ENCODE peak calls at places on chromosome 19, in nine cellular contexts. V is fibroblast of the aortic adventitia; Q is astrocyte of the cerebellum; P is HFFc6; Z is AG04449; W is WTC11; K is heart left ventricle; F is AG10803; H is CD4-positive, alpha-beta T cell. U is an unnamed sample.

GRCh38 chr19:15320118-15320517 is 12.2 kb downstream of the BRD4 start:
- DNase-seq in Q (no peak), W (no peak), V (peak), F (peak), Z (no peak), K (no peak), H (no peak), P (peak), U (no peak)

GRCh38 chr19:41029524-41030432 is 38.7 kb downstream of the CYP2B6 start:
- DNase-seq in W (no peak), Z (no peak), V (no peak), P (no peak), F (no peak), H (no peak), Q (no peak), K (no peak), U (no peak)

GRCh38 chr19:12993562-12993961 is 1.7 kb upstream of the NFIX start:
- DNase-seq in F (no peak), K (no peak), P (no peak), V (no peak), Q (no peak), Z (no peak), W (no peak), H (no peak), U (no peak)

GRCh38 chr19:33374406-33374703 is 846 bp downstream of the CEBPG start:
- DNase-seq in V (peak), H (no peak), F (peak), W (no peak), Q (no peak), P (no peak), K (no peak), Z (no peak), U (no peak)

GRCh38 chr19:12544401-12544876 is 6.8 kb downstream of the ZNF564 start:
- DNase-seq in H (no peak), V (peak), P (no peak), K (no peak), F (no peak), Z (no peak), W (no peak), Q (no peak), U (no peak)

GRCh38 chr19:52809801-52810200 is 11.6 kb downstream of the ZNF28 start:
- DNase-seq in Q (no peak), V (no peak), K (no peak), W (no peak), Z (no peak), F (no peak), H (no peak), P (no peak), U (no peak)

GRCh38 chr19:39704181-39705044 is at the start of gene LGALS14:
- DNase-seq in W (no peak), Q (no peak), V (no peak), K (no peak), H (no peak), Z (no peak), F (no peak), P (no peak), U (no peak)

GRCh38 chr19:39679056-39679790 is 23.5 kb downstream of the LGALS16 start:
- DNase-seq in H (peak), V (peak), K (no peak), Z (no peak), W (no peak), F (no peak), P (no peak), Q (no peak), U (no peak)

GRCh38 chr19:53394522-53394973 is 401 bp upstream of the ZNF765 start:
- DNase-seq in H (no peak), Z (no peak), Q (no peak), V (no peak), P (no peak), F (peak), K (peak), W (peak), U (peak)

GRCh38 chr19:21851596-21852345 is 15.8 kb upstream of the ZNF43 start:
- DNase-seq in Z (peak), K (peak), W (peak), V (peak), Q (peak), H (peak), P (peak), F (peak), U (peak)

GRCh38 chr19:16285769-16286564 is 38.7 kb upstream of the KLF2 start:
- DNase-seq in Q (peak), V (no peak), K (no peak), H (no peak), P (no peak), F (no peak), Z (no peak), W (no peak), U (no peak)

GRCh38 chr19:6740589-6741348 is 1.3 kb downstream of the TRIP10 start:
- DNase-seq in Z (no peak), H (no peak), Q (no peak), W (peak), K (peak), P (no peak), F (peak), V (no peak), U (peak)

GRCh38 chr19:55451522-55452380 is 8.7 kb upstream of the SHISA7 start:
- DNase-seq in Z (no peak), Q (no peak), W (no peak), V (no peak), H (no peak), K (no peak), F (no peak), P (no peak), U (no peak)

GRCh38 chr19:44113784-44114390 is 688 bp downstream of the ZNF225 start:
- DNase-seq in W (no peak), Q (no peak), Z (no peak), F (no peak), H (no peak), P (no peak), K (peak), V (peak), U (no peak)

GRCh38 chr19:15466851-15467733 is 2.7 kb upstream of the RASAL3 start:
- DNase-seq in P (peak), Q (no peak), W (no peak), V (peak), F (peak), Z (no peak), K (no peak), H (peak), U (no peak)

GRCh38 chr19:31344403-31344802 is 4.8 kb downstream of the TSHZ3 start:
- DNase-seq in F (no peak), Q (no peak), P (no peak), W (no peak), H (no peak), K (no peak), V (no peak), Z (no peak), U (no peak)

GRCh38 chr19:21498651-21499050 is 6.8 kb upstream of the ZNF429 start:
- DNase-seq in F (no peak), H (no peak), Q (no peak), K (no peak), W (no peak), P (no peak), V (no peak), Z (no peak), U (no peak)

GRCh38 chr19:32351807-32352630 is 6.6 kb downstream of the ZNF507 start:
- DNase-seq in W (no peak), Z (no peak), V (peak), F (peak), P (peak), K (no peak), H (no peak), Q (peak), U (no peak)

GRCh38 chr19:21023901-21024300 is 3.4 kb downstream of the ZNF430 start:
- DNase-seq in V (peak), P (peak), Z (no peak), Q (no peak), K (no peak), H (no peak), F (peak), W (no peak), U (no peak)

GRCh38 chr19:10142701-10143375 is 23.1 kb upstream of the EIF3G start:
- DNase-seq in W (no peak), F (no peak), Z (no peak), P (no peak), V (no peak), K (no peak), H (peak), Q (no peak), U (no peak)

GRCh38 chr19:34996978-34997640 is 3.0 kb upstream of the GRAMD1A start:
- DNase-seq in H (no peak), P (no peak), K (no peak), F (no peak), Q (no peak), W (no peak), V (no peak), Z (no peak), U (no peak)

GRCh38 chr19:23991170-23991569 is 76.5 kb downstream of the ZNF726 start:
- DNase-seq in W (no peak), H (no peak), Z (no peak), V (peak), K (no peak), Q (no peak), F (no peak), P (no peak), U (no peak)

GRCh38 chr19:17255150-17255621 is 9.4 kb downstream of the USHBP1 start:
- DNase-seq in W (no peak), Q (no peak), K (no peak), H (no peak), V (no peak), P (no peak), F (no peak), Z (no peak), U (no peak)

GRCh38 chr19:10087296-10088061 is 1.4 kb downstream of the SHFL start:
- DNase-seq in V (no peak), K (no peak), H (no peak), Z (no peak), Q (no peak), W (no peak), F (no peak), P (no peak), U (no peak)

GRCh38 chr19:16363133-16363851 is 38.7 kb downstream of the KLF2 start:
- DNase-seq in Z (no peak), H (no peak), P (no peak), Q (no peak), F (no peak), K (no peak), W (no peak), V (no peak), U (no peak)

GRCh38 chr19:38617764-38618589 is at the start of gene MAP4K1:
- DNase-seq in H (peak), P (no peak), Q (no peak), K (peak), V (no peak), F (no peak), Z (no peak), W (peak), U (peak)

GRCh38 chr19:34963531-34964406 is at the start of gene ZNF792:
- DNase-seq in Z (no peak), Q (no peak), V (peak), W (peak), P (peak), K (peak), F (peak), H (peak), U (peak)

GRCh38 chr19:38975214-38975860 is at the start of gene FBXO17:
- DNase-seq in V (peak), P (peak), W (peak), H (no peak), K (peak), Q (no peak), Z (no peak), F (peak), U (peak)

GRCh38 chr19:57887195-57887941 is 1.5 kb downstream of the ZNF814 start:
- DNase-seq in H (no peak), Q (no peak), F (no peak), Z (no peak), V (peak), P (no peak), K (no peak), W (peak), U (no peak)

GRCh38 chr19:57888107-57888493 is 737 bp downstream of the ZNF814 start:
- DNase-seq in Q (no peak), V (no peak), Z (no peak), H (no peak), F (no peak), K (no peak), W (no peak), P (no peak), U (no peak)

GRCh38 chr19:57886046-57886445 is 2.8 kb downstream of the ZNF814 start:
- DNase-seq in Q (no peak), W (no peak), V (no peak), P (no peak), K (no peak), Z (no peak), F (no peak), H (no peak), U (no peak)

DNA sequence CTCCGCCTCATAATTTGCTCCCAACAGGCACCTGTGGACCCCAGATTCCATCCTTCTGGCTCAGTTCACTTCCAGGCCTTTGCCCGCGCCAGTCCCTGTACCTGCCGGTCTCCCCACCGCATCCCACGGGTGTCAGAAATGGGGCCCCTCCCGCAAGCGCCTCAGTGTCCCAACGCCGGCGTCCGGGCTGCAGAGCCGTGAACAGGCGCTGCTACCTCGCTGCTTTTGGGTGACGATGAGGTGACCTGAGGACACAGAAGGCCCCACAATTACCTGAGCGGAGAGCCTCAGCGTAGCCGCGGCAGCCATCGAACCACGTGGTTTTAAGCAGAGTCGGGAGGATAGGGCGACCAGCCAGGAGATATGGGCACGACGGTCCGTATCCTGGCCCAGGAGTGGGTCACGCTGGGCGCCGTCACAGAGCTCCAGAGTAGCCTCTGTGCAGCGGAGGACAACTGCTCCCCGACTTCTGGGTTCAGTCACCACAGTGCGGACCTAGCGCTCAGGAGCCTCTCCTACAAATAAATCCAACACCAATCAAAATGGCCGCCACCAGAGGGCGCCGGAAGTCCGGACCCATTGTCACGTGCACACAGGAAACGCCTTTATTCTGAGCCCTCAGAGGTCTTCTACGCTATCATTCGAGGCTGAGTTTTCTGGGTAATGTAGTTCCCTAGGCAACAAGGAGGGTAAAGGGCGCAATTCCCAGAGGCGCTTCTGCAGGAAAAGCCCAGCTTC is at the start of gene ZNF814:
- DNase-seq in Q (peak), V (peak), W (peak), H (peak), K (peak), Z (peak), F (peak), P (peak), U (peak)
- TF ChIP-seq CTCF in Q (no peak), V (peak), W (peak), H (peak), K (peak), Z (peak), F (peak), P (peak), U (peak)

GRCh38 chr19:4208385-4209094 is 20.8 kb upstream of the EBI3 start:
- DNase-seq in V (no peak), Q (no peak), W (no peak), Z (no peak), F (no peak), P (peak), K (no peak), H (no peak), U (no peak)
- TF ChIP-seq CTCF in V (peak), Q (peak), W (no peak), Z (peak), F (peak), P (peak), K (peak), H (peak), U (peak)

GRCh38 chr19:18996351-18996750 is 37.0 kb downstream of the SUGP2 start:
- DNase-seq in K (no peak), F (no peak), W (no peak), Q (no peak), V (no peak), P (no peak), Z (no peak), H (no peak), U (no peak)
- TF ChIP-seq CTCF in K (no peak), F (no peak), W (no peak), Q (no peak), V (no peak), P (no peak), Z (no peak), H (no peak), U (no peak)

DNA sequence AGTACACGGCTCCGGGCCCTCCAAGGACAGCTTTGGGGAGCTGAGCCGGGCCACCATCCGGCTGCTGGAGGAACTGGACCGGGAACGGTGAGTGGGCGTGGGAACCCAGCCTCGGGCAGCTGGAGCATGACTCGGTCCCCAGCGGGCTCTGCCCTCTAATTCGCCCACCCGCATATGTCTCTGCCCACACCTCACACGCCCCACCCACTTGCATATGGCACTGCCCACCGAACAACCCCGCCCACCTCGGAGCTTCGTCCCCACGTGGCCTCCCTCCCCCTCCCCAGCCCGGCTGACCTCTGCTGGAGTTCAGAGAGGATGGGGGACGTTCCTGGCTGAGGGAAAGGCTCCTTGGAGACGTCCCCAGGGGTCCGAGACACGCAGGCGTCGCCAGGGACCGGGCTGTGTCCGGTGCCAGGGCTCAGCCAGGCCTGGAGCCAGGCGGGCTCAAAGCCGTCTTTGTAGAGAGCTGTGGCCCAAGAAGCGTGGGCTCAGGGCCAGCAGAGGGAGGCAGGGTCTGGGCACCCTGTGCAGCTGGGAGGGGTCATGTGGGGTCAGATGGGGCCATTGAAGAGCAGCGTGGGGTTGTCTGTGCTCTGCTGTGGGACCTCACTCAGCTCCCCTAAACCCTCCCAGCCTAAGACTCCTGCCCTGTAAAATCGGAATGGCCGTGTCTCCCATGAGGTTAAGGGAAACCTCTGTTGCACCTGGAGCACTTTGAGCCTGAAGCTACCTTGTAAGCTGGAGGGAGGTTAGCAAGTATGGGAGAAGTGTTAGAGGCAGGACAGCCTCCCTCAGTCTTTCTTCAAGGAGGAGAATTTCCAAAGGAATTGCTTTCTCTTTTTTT is 3.8 kb downstream of the APC2 start:
- DNase-seq in W (no peak), Z (no peak), H (no peak), V (no peak), Q (no peak), K (no peak), F (peak), P (no peak), U (no peak)
- TF ChIP-seq CTCF in W (no peak), Z (no peak), H (no peak), V (peak), Q (peak), K (no peak), F (no peak), P (no peak), U (no peak)

DNA sequence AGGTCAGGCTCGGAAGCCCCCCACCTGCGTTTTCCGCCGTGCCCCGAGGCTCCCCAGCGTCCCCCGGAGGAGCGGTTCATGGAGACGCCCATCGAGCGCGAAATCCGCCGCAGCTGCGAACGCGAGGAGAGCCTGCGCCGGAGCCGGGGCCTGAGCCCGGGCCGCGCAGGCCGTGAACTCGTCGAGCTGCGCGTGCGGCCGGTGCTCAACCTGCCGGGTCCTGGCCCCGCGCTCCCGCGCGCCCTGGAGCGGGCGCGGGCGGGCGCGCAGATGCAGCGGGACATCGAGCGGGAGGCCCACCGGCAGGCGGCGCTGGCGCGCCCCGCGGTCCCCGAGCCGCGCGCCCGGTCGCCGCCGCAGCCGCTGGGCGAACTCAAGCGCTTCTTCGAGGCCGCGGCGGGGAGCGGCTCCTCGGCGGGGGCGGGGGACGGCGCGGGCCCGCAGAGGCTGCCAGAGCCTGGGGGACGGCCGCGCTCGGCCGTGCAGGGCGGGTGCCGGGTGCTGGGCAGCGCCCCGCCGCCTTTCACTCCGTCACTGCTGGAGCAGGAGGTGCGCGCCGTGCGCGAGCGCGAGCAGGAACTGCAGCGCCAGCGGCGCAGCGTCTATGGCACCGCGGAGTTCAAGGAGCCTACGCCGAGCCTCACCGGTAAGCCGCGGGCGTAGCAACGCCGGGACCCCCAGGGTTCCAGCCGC is 792 bp downstream of the MISP3 start:
- DNase-seq in F (peak), W (peak), K (peak), V (peak), P (peak), Z (no peak), H (peak), Q (no peak), U (peak)
- TF ChIP-seq CTCF in F (peak), W (peak), K (peak), V (peak), P (peak), Z (peak), H (no peak), Q (peak), U (peak)

GRCh38 chr19:47514869-47515588 is at the start of gene NAPA:
- DNase-seq in Q (peak), F (peak), H (peak), P (peak), V (peak), W (peak), K (peak), Z (peak), U (peak)
- TF ChIP-seq CTCF in Q (no peak), F (no peak), H (no peak), P (no peak), V (no peak), W (peak), K (no peak), Z (peak), U (no peak)

GRCh38 chr19:42348211-42348610 is 22.8 kb downstream of the MEGF8 start:
- DNase-seq in Z (no peak), F (no peak), V (no peak), K (no peak), W (no peak), Q (no peak), P (no peak), H (no peak), U (no peak)

GRCh38 chr19:42345191-42345812 is 19.9 kb downstream of the MEGF8 start:
- DNase-seq in Q (no peak), P (no peak), K (no peak), V (peak), Z (no peak), H (no peak), W (no peak), F (peak), U (no peak)

GRCh38 chr19:42344336-42344893 is 19.0 kb downstream of the MEGF8 start:
- DNase-seq in V (no peak), Q (no peak), H (no peak), W (no peak), F (no peak), P (no peak), K (no peak), Z (no peak), U (no peak)

GRCh38 chr19:42343344-42344110 is 18.1 kb downstream of the MEGF8 start:
- DNase-seq in Z (no peak), F (no peak), K (no peak), V (no peak), W (peak), H (no peak), P (no peak), Q (no peak), U (no peak)
- TF ChIP-seq CTCF in Z (no peak), F (no peak), K (no peak), V (no peak), W (peak), H (no peak), P (peak), Q (peak), U (no peak)

U was measured in left ventricle myocardium inferior.